ENCODE peak calls at places on chromosomes 16 and 17, in eight cellular contexts. R is heart left ventricle; V is upper lobe of left lung; U is activated T-cell treated with anti-CD3 and anti-CD28 coated beads, Interleukin-2, amount 50 U/mL, for 72 hours; Q is lower lobe of right lung; H is effector memory CD8-positive, alpha-beta T cell; A is SK-N-SH treated with all-trans-retinoic acid at 6 μM for 48 hours; Y is central memory CD8-positive, alpha-beta T cell. N is an unnamed sample.

GRCh38 chr16:30016555-30017276 is 5.9 kb upstream of the DOC2A start:
- ATAC-seq in R (no peak), V (no peak), H (no peak), A (no peak), Q (no peak), U (no peak), Y (no peak), N (no peak)

GRCh38 chr17:47686661-47687327 is 7.2 kb upstream of the TBKBP1 start:
- ATAC-seq in V (no peak), A (peak), R (no peak), Q (no peak), Y (no peak), U (no peak), H (no peak), N (no peak)

GRCh38 chr17:75633484-75634375 is 496 bp downstream of the SMIM5 start:
- ATAC-seq in R (peak), V (peak), H (peak), A (peak), Y (peak), U (peak), Q (peak), N (no peak)

GRCh38 chr16:84557059-84557458 is 52.6 kb upstream of the MEAK7 start:
- ATAC-seq in R (no peak), V (no peak), Q (no peak), U (no peak), H (no peak), A (no peak), Y (no peak), N (no peak)

GRCh38 chr17:55722742-55723487 is at the start of gene TMEM100:
- ATAC-seq in A (peak), Y (no peak), V (no peak), R (peak), Q (peak), H (no peak), U (no peak), N (no peak)

GRCh38 chr17:76239538-76240274 is 587 bp downstream of the RNF157 start:
- ATAC-seq in Q (peak), A (peak), V (no peak), H (no peak), R (no peak), Y (no peak), U (peak), N (peak)

GRCh38 chr17:14211778-14212177 is 24.9 kb downstream of the CDRT15 start:
- ATAC-seq in Y (no peak), A (no peak), U (peak), H (no peak), Q (peak), R (no peak), V (peak), N (peak)

GRCh38 chr17:63440127-63440769 is 5.9 kb downstream of the CYB561 start:
- ATAC-seq in V (no peak), R (peak), A (peak), Y (peak), Q (no peak), U (no peak), H (peak), N (peak)

GRCh38 chr16:86016201-86016965 is 117.4 kb downstream of the IRF8 start:
- ATAC-seq in R (no peak), A (peak), H (peak), U (peak), V (no peak), Y (no peak), Q (peak), N (peak)

GRCh38 chr17:68821860-68822693 is 133.1 kb downstream of the ABCA8 start:
- ATAC-seq in H (no peak), A (peak), Y (no peak), R (peak), Q (no peak), U (no peak), V (no peak), N (no peak)